ENCODE peak calls at places on chromosomes 11 and 22, in four cellular contexts. T is brain microvascular endothelial cell, J is colonic mucosa, H is endothelial cell of umbilical vein. V is an unnamed sample. For H3K27me3, the result is how much of the 10 kb centered on the place peaks cover.

GRCh38 chr11:70226967-70227366 is 23.9 kb downstream of the FADD start:
- DNase-seq in T (no peak), J (no peak), H (no peak), V (no peak)

GRCh38 chr11:125871391-125872137 is 15.9 kb upstream of the HYLS1 start:
- DNase-seq in T (peak), J (no peak), H (peak), V (no peak)

GRCh38 chr11:93160808-93161207 is 37.0 kb downstream of the SLC36A4 start:
- DNase-seq in T (no peak), J (no peak), H (no peak), V (no peak)

GRCh38 chr11:115155978-115156377 is 348.2 kb downstream of the CADM1 start:
- DNase-seq in T (no peak), J (no peak), H (no peak), V (no peak)

GRCh38 chr11:73281201-73281741 is 9.1 kb downstream of the P2RY6 start:
- DNase-seq in T (no peak), J (no peak), H (no peak), V (no peak)

GRCh38 chr11:837189-837989 is 4.6 kb downstream of the CD151 start:
- DNase-seq in T (no peak), J (no peak), H (no peak), V (no peak)

GRCh38 chr11:97638825-97639224 is 1249.0 kb downstream of the JRKL start:
- DNase-seq in T (no peak), J (no peak), H (no peak), V (no peak)

GRCh38 chr11:14117632-14118031 is 155.1 kb downstream of the SPON1 start:
- DNase-seq in T (no peak), J (no peak), H (no peak), V (no peak)

GRCh38 chr22:24186892-24187670 is 5.8 kb downstream of the SUSD2 start:
- DNase-seq in T (no peak), J (no peak), H (no peak), V (no peak)

GRCh38 chr11:25733777-25734176 is 598.2 kb upstream of the ANO3 start:
- DNase-seq in T (no peak), J (no peak), H (no peak), V (peak)

GRCh38 chr11:45161252-45162063 is 15.0 kb downstream of the PRDM11 start:
- DNase-seq in T (no peak), J (no peak), H (no peak), V (no peak)

GRCh38 chr11:117690484-117691205 is 106.4 kb downstream of the DSCAML1 start:
- DNase-seq in T (no peak), J (no peak), H (no peak), V (no peak)

GRCh38 chr11:46333129-46333947 is 13.9 kb upstream of the DGKZ start:
- DNase-seq in T (no peak), J (no peak), H (no peak), V (no peak)

GRCh38 chr11:68099474-68100405 is 21.4 kb downstream of the CHKA start:
- DNase-seq in T (no peak), J (peak), H (peak), V (no peak)

GRCh38 chr22:26568207-26568706 is 21.7 kb downstream of the TPST2 start:
- DNase-seq in T (no peak), J (no peak), H (peak), V (peak)

GRCh38 chr22:41296826-41297667 is 4.3 kb upstream of the ZC3H7B start:
- DNase-seq in T (no peak), J (no peak), H (no peak), V (no peak)

GRCh38 chr11:128323381-128323780 is 264.0 kb downstream of the ETS1 start:
- DNase-seq in T (peak), J (no peak), H (peak), V (no peak)

GRCh38 chr11:118660646-118661424 is 18.6 kb downstream of the TREH start:
- DNase-seq in T (no peak), J (no peak), H (no peak), V (no peak)

GRCh38 chr11:109756951-109757350 is 335.0 kb downstream of the C11orf87 start:
- DNase-seq in T (no peak), J (no peak), H (no peak), V (no peak)

GRCh38 chr11:16160146-16160545 is 196.2 kb downstream of the SOX6 start:
- DNase-seq in T (no peak), J (no peak), H (no peak), V (no peak)

GRCh38 chr11:42598341-42598740 is 713.5 kb upstream of the API5 start:
- DNase-seq in T (no peak), J (no peak), H (no peak), V (no peak)

GRCh38 chr11:48193876-48194275 is 22.7 kb upstream of the OR4B1 start:
- DNase-seq in T (peak), J (no peak), H (no peak), V (peak)

GRCh38 chr11:5367461-5368074 is 16.0 kb upstream of the OR51M1 start:
- DNase-seq in T (peak), J (no peak), H (peak), V (no peak)

GRCh38 chr22:44734801-44735517 is 17.4 kb upstream of the ARHGAP8 start:
- DNase-seq in T (no peak), J (no peak), H (no peak), V (no peak)

GRCh38 chr22:46797355-46797754 is 34.9 kb downstream of the TBC1D22A start:
- DNase-seq in T (peak), J (no peak), H (no peak), V (peak)

GRCh38 chr11:133889188-133889587 is 43.9 kb upstream of the SPATA19 start:
- DNase-seq in T (no peak), J (no peak), H (no peak), V (no peak)

GRCh38 chr22:44049369-44050231 is 25.5 kb downstream of the PARVB start:
- DNase-seq in T (no peak), J (no peak), H (peak), V (no peak)

GRCh38 chr11:27300974-27301373 is 62.0 kb downstream of the CCDC34 start:
- DNase-seq in T (no peak), J (no peak), H (no peak), V (peak)

GRCh38 chr11:65663634-65664200 is 1.0 kb upstream of the RELA start:
- DNase-seq in T (no peak), J (peak), H (peak), V (peak)

GRCh38 chr22:17570851-17571631 is 7.7 kb downstream of the SLC25A18 start:
- DNase-seq in T (peak), J (peak), H (no peak), V (peak)

GRCh38 chr11:8209208-8209807 is 40.5 kb upstream of the RIC3 start:
- DNase-seq in T (no peak), J (peak), H (no peak), V (no peak)

GRCh38 chr22:50713008-50713385 is 25.0 kb upstream of the ACR start:
- DNase-seq in T (no peak), J (no peak), H (no peak), V (no peak)

GRCh38 chr22:46557736-46558480 is 20.5 kb upstream of the CELSR1 start:
- DNase-seq in T (no peak), J (no peak), H (no peak), V (peak)

GRCh38 chr22:22403771-22404170 is 104.8 kb downstream of the ZNF280B start:
- DNase-seq in T (no peak), J (no peak), H (no peak), V (no peak)

GRCh38 chr22:39219071-39220050 is 25.4 kb downstream of the PDGFB start:
- DNase-seq in T (no peak), J (no peak), H (no peak), V (no peak)

DNA sequence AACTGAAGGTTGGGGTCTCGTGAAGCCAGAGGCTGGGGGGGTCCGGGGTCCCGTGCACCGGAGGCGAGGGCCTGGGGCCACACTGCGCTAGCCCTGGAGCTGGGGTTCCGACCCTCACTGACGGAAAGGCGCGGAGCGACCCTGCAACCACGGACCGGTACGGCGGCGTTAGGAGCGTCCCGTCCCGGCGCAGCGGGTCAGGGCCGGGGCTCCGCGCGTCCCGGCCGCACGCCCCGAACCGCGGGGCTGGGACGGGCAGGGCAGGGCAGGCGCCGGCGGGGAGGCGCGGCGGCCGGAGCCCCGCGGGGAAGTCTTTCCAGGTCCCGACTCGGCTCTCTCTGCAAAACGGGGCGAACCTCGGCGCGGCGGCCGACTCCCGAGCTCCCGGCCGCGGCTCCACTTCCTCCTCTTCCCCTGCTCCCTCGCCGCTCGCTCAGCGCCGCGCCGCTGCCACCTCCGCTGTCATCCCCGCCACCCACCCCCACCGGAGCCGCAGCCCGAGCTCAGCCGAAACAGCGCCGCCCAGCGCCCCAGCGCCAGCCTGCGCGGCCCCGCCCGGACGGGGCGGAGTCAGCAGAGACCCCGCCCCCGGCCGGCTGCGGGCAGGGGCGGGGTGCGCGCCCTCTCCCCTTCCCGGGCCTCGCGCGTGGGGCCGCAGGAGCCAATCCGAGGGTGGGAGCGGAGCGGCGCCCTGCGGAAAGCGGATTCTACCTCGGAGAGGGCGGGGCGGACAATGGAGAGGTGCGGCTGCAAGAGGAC is at the start of gene GDPD5:
- DNase-seq in T (peak), J (peak), H (peak), V (peak)
- TF ChIP-seq CTCF in T (peak), J (peak), H (peak), V (peak)

DNA sequence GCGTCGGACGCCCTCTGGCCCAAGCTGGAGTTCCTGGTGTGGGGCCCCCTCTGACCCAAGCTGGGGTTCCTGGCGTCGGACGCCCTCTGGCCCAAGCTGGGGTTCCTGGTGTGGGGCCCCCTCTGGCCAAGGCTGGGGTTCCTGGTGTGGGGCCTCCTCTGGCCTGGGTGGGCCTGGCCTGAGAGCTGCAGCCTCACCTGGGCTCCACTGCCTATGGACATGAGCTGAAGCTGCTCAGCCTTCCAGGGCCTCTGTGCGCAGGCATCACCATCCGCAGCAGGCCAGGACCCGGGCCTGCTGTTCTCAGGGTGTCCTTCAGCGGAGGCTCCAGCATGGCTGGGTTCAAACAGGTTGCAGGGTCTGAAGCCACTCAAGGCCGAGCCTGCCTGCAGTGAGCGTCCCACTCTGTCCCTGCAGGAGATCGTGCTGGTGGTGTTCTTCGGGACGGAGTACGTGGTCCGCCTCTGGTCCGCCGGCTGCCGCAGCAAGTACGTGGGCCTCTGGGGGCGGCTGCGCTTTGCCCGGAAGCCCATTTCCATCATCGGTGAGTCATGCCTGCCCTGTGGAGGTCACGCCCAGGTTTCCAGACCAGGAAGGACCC is 125.5 kb downstream of the KCNQ1 start:
- DNase-seq in T (no peak), J (no peak), H (no peak), V (no peak)
- H3K27me3 ChIP-seq in T (under half), J (under half), H (under half), V (under half)

DNA sequence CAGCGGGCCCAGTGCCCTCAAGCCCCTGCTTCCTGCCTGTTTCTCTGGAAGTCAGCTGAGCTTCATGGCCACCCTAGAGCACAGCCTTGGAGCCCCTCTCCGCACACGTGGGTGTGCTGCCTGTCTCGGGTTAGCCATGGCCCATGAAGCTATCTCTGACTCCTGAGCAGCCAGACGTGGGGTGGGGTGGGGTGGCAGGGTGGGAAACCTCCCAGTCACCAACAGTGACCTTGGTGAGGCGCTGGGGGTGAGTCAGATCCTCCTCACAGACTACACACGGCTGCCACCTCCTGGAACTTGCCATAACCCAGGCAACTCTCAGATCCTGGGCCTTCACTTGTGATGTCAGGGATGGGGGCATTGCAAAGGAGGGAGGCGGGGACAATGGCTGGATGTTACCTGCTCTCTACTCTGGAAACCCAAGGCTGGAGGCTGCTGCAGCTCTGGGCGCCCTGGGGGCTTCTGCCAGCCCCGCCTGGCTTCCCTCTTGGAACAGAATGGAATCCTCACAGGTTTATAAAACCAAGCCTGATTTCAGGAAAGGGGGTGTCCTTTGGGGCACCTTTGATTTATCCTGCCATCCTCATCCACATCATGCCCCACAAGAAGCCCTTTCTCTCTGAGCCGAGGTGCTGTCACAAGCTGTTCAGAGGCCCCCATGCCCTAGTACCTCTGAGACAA is 88.4 kb downstream of the SNX19 start:
- DNase-seq in T (peak), J (peak), H (peak), V (peak)
- TF ChIP-seq CTCF in T (peak), J (peak), H (peak), V (peak)

GRCh38 chr11:17781626-17782025 is 47.0 kb downstream of the KCNC1 start:
- DNase-seq in T (no peak), J (no peak), H (no peak), V (no peak)
- H3K27me3 ChIP-seq in T (under half), J (under half), H (under half), V (under half)

GRCh38 chr22:19723165-19723989 is at the start of gene GP1BB:
- DNase-seq in T (peak), J (peak), H (peak), V (no peak)

GRCh38 chr22:19724927-19725661 is 1.8 kb downstream of the GP1BB start:
- DNase-seq in T (no peak), J (no peak), H (no peak), V (no peak)

GRCh38 chr22:19722175-19722914 is 994 bp upstream of the GP1BB start:
- DNase-seq in T (no peak), J (no peak), H (no peak), V (no peak)

GRCh38 chr22:19722915-19723164 is 499 bp upstream of the GP1BB start:
- DNase-seq in T (no peak), J (no peak), H (no peak), V (no peak)

GRCh38 chr22:19723990-19724827 is 870 bp downstream of the GP1BB start:
- DNase-seq in T (no peak), J (no peak), H (peak), V (no peak)
- TF ChIP-seq CTCF in T (no peak), J (no peak), H (peak), V (no peak)

GRCh38 chr11:10454506-10454901 is 560 bp upstream of the AMPD3 start:
- DNase-seq in T (no peak), J (no peak), H (no peak), V (no peak)

GRCh38 chr11:10452211-10452767 is 2.8 kb upstream of the AMPD3 start:
- DNase-seq in T (no peak), J (peak), H (no peak), V (peak)

GRCh38 chr11:10453261-10453660 is 1.8 kb upstream of the AMPD3 start:
- DNase-seq in T (no peak), J (no peak), H (no peak), V (peak)

GRCh38 chr11:10450451-10451398 is 4.3 kb upstream of the AMPD3 start:
- DNase-seq in T (no peak), J (peak), H (no peak), V (peak)

DNA sequence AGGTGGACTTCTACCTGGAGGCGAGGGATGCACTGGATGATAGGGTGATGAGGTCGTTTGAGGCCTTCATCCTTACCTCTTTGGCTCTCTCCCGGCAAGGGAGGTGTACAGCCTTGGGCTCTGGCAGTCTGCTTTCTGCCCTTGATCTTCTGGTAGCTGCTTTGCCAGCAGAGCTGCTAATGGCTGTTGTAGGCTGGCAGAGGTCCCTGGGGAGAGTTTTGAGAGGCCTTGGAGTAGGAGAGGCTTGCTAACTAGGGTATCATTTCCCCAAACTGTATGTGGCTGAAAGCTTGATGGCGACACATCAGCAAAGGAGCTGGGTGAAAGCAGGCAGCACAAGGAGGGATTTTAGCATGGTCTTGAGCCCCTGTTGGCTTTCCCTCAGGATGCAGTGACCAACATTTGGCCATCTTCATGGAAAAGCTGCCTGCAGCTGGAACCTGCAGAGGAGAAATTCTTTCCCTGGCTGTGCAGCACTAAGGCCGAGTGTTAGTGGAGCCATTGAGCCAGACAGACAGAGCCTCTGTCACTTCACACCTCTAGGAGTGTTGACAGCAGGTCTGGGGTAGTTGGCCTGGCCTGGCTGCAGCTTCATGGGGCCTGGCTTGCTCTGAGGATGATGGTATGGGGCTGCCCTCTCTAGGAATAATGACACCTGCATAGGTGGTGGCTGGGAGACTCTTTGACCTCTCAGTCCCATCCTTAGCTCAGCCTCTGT is 3.5 kb upstream of the AMPD3 start:
- DNase-seq in T (no peak), J (no peak), H (no peak), V (no peak)
- H3K27me3 ChIP-seq in T (under half), J (under half), H (under half), V (under half)

GRCh38 chr11:12942157-12942556 is 67.0 kb upstream of the RASSF10 start:
- DNase-seq in T (no peak), J (no peak), H (no peak), V (no peak)
- TF ChIP-seq CTCF in T (peak), J (no peak), H (no peak), V (no peak)

GRCh38 chr22:29720824-29721323 is 1.1 kb downstream of the CABP7 start:
- DNase-seq in T (no peak), J (no peak), H (no peak), V (no peak)
- H3K27me3 ChIP-seq in T (under half), J (under half), H (under half), V (under half)

V was measured in bronchial epithelial cell.